ENCODE peak calls at places on chromosomes 16 and 17, in eight cellular contexts. F, W, J, O, K, G, T and E are unnamed samples. For H3K36me3, the result is how much of the 10 kb centered on the place peaks cover.

GRCh38 chr16:47976609-47977180 is 179.1 kb downstream of the ABCC12 start:
- DNase-seq in T (no peak), O (no peak), K (no peak), J (peak), F (no peak), W (no peak), G (no peak), E (no peak)

GRCh38 chr17:35373532-35373983 is at the start of gene SLFN11:
- DNase-seq in G (peak), W (peak), F (peak), T (no peak), O (peak), J (peak), K (peak), E (peak)

GRCh38 chr16:84034516-84034915 is 8.1 kb downstream of the SLC38A8 start:
- DNase-seq in K (no peak), T (no peak), W (no peak), O (no peak), F (no peak), J (no peak), G (no peak), E (no peak)

GRCh38 chr17:19381361-19381740 is 3.1 kb downstream of the MAPK7 start:
- DNase-seq in K (no peak), J (no peak), O (no peak), G (no peak), W (peak), T (no peak), F (no peak), E (no peak)

GRCh38 chr17:9571201-9571600 is 4.4 kb downstream of the STX8 start:
- DNase-seq in O (no peak), J (no peak), G (no peak), W (no peak), K (no peak), F (no peak), T (no peak), E (no peak)

GRCh38 chr16:81511371-81511770 is 66.8 kb downstream of the CMIP start:
- DNase-seq in T (no peak), W (no peak), G (no peak), K (no peak), F (no peak), J (no peak), O (peak), E (no peak)

GRCh38 chr17:66476014-66476413 is 173.6 kb downstream of the PRKCA start:
- DNase-seq in T (no peak), F (no peak), G (no peak), K (no peak), W (no peak), J (no peak), O (no peak), E (no peak)

GRCh38 chr17:81537343-81537855 is 9.2 kb downstream of the FSCN2 start:
- DNase-seq in K (no peak), O (peak), J (no peak), G (no peak), T (peak), W (no peak), F (no peak), E (peak)

GRCh38 chr16:59899940-59900339 is 1165.8 kb upstream of the GOT2 start:
- DNase-seq in W (no peak), K (no peak), T (no peak), J (no peak), F (no peak), O (peak), G (no peak), E (no peak)

GRCh38 chr16:48629531-48629930 is 19.6 kb upstream of the N4BP1 start:
- DNase-seq in T (no peak), W (no peak), J (peak), O (no peak), F (no peak), G (no peak), K (no peak), E (no peak)

GRCh38 chr17:74736423-74737298 is at the start of gene RAB37:
- DNase-seq in T (peak), J (no peak), W (no peak), K (peak), F (peak), O (peak), G (no peak), E (peak)

GRCh38 chr16:79036541-79036940 is 564.0 kb downstream of the MAF start:
- DNase-seq in G (no peak), K (no peak), T (no peak), J (no peak), O (peak), W (no peak), F (no peak), E (no peak)

GRCh38 chr17:266219-266618 is 84.8 kb upstream of the DOC2B start:
- DNase-seq in G (no peak), O (no peak), F (no peak), T (no peak), K (peak), W (peak), J (no peak), E (no peak)

GRCh38 chr16:53090591-53091507 is 36.1 kb downstream of the CHD9 start:
- DNase-seq in F (peak), G (peak), O (peak), K (peak), W (peak), T (peak), J (peak), E (no peak)

GRCh38 chr17:14068542-14069250 is 608 bp upstream of the COX10 start:
- DNase-seq in W (no peak), K (no peak), J (no peak), O (no peak), T (peak), F (no peak), G (no peak), E (no peak)

GRCh38 chr16:53309457-53309856 is 124.8 kb upstream of the RBL2 start:
- DNase-seq in O (no peak), J (no peak), T (no peak), G (no peak), W (no peak), K (no peak), F (no peak), E (no peak)

GRCh38 chr16:56277040-56277439 is 85.8 kb downstream of the GNAO1 start:
- DNase-seq in G (no peak), K (no peak), J (no peak), F (no peak), W (no peak), O (peak), T (no peak), E (no peak)

GRCh38 chr16:66954097-66954659 is 6.9 kb upstream of the CES3 start:
- DNase-seq in G (peak), O (peak), F (peak), W (peak), T (peak), J (no peak), K (peak), E (peak)

GRCh38 chr16:23699100-23699499 is 13.9 kb downstream of the ERN2 start:
- DNase-seq in O (no peak), W (no peak), K (no peak), G (no peak), F (no peak), T (peak), J (no peak), E (no peak)

GRCh38 chr17:77379837-77380236 is 239.1 kb downstream of the SEC14L1 start:
- DNase-seq in K (no peak), T (no peak), J (no peak), W (no peak), G (no peak), F (no peak), O (no peak), E (no peak)

GRCh38 chr17:81859906-81860755 is at the start of gene P4HB:
- DNase-seq in T (peak), G (no peak), K (no peak), F (peak), O (no peak), J (no peak), W (peak), E (no peak)

GRCh38 chr16:69893086-69893485 is 58.0 kb upstream of the CLEC18A start:
- DNase-seq in O (no peak), F (no peak), K (no peak), J (no peak), W (no peak), G (no peak), T (no peak), E (no peak)

GRCh38 chr16:48047273-48047672 is 108.5 kb downstream of the ABCC12 start:
- DNase-seq in F (no peak), J (no peak), T (no peak), K (no peak), O (no peak), W (no peak), G (no peak), E (no peak)

GRCh38 chr16:87330646-87331045 is 13.5 kb upstream of the C16orf95 start:
- DNase-seq in K (no peak), W (peak), F (no peak), J (no peak), G (no peak), T (no peak), O (no peak), E (no peak)

GRCh38 chr17:46756061-46756735 is 62.3 kb downstream of the WNT3 start:
- DNase-seq in O (no peak), F (no peak), T (no peak), K (no peak), G (no peak), J (no peak), W (no peak), E (no peak)

GRCh38 chr17:46763416-46763815 is 55.1 kb downstream of the WNT3 start:
- DNase-seq in O (no peak), K (no peak), G (no peak), T (no peak), F (no peak), W (no peak), J (no peak), E (no peak)

GRCh38 chr17:46756861-46757260 is 61.6 kb downstream of the WNT3 start:
- DNase-seq in O (no peak), W (no peak), F (no peak), K (no peak), T (no peak), J (no peak), G (no peak), E (no peak)

GRCh38 chr17:46758614-46759013 is 59.9 kb downstream of the WNT3 start:
- DNase-seq in O (no peak), T (no peak), J (no peak), W (no peak), F (no peak), G (no peak), K (no peak), E (no peak)

DNA sequence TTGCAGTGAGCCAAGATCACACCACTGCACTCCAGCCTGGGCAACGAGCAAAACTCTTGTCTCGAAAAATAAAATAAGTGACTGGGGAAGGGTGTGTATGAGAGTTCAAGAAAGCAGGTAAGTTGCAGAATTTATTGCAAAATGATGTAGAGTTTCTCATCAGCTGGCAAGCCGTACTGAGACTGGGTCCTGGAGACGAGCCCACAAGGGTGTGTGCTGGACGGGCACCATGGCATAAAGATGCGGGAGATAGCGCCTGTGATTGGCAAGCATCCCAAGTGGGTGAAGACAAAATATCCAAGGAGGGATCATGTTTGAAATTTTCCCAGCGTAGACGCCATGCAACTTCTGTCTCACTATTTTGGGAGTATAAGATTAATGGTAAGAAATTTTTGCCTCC is 59.4 kb downstream of the WNT3 start:
- DNase-seq in F (no peak), W (no peak), K (no peak), O (no peak), T (no peak), J (no peak), G (no peak), E (no peak)
- H3K27ac ChIP-seq in F (no peak), W (no peak), K (no peak), O (no peak), T (no peak), J (no peak), G (no peak), E (no peak)

GRCh38 chr17:1573932-1574696 is 11.5 kb upstream of the PITPNA start:
- DNase-seq in F (peak), W (peak), T (peak), G (peak), K (peak), J (peak), O (peak), E (peak)

GRCh38 chr17:1576500-1576899 is 13.9 kb upstream of the PITPNA start:
- DNase-seq in K (no peak), O (no peak), W (no peak), T (no peak), F (no peak), G (no peak), J (no peak), E (no peak)

GRCh38 chr17:1574697-1575471 is 12.3 kb upstream of the PITPNA start:
- DNase-seq in W (no peak), G (no peak), T (no peak), K (no peak), O (peak), J (no peak), F (no peak), E (no peak)

GRCh38 chr17:1577657-1578428 is 15.3 kb upstream of the PITPNA start:
- DNase-seq in O (no peak), W (no peak), K (no peak), G (no peak), F (no peak), T (no peak), J (no peak), E (no peak)

DNA sequence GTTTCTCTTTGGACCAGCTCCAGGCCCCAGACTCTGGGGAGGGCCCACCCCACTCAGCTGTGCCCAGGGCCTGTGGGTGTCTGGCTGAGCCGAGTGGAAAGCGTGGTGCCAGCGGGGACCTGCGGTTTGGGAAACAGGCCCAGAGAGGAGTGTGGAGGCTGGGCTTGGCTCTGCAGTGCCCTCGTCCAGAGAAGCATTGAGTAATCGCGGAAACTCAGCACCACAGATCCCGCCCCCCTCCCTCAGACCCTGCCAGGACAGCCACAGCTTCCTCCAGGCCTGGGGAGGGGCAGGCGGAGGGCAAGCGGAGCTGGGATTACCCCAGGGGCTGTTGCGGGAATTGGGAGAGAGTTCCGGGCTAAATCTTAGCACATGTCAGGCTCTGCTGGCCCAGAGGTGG is 14.6 kb upstream of the PITPNA start:
- DNase-seq in G (peak), W (peak), T (no peak), F (peak), J (peak), O (peak), K (peak), E (no peak)
- H3K36me3 ChIP-seq in G (under half), W (under half), T (under half), F (under half), J (under half), O (under half), K (under half), E (under half)

GRCh38 chr16:31273676-31274075 is 13.9 kb downstream of the ITGAM start:
- DNase-seq in W (peak), F (no peak), K (no peak), G (no peak), T (no peak), J (no peak), O (no peak), E (no peak)
- H3K27ac ChIP-seq in W (no peak), F (no peak), K (no peak), G (no peak), T (no peak), J (no peak), O (no peak), E (no peak)

GRCh38 chr17:49051269-49051668 is 54.1 kb downstream of the IGF2BP1 start:
- DNase-seq in G (no peak), J (no peak), F (no peak), W (no peak), O (peak), K (no peak), T (no peak), E (no peak)
- H3K36me3 ChIP-seq in G (under half), J (under half), F (under half), W (under half), O (under half), K (under half), T (half or more), E (under half)

DNA sequence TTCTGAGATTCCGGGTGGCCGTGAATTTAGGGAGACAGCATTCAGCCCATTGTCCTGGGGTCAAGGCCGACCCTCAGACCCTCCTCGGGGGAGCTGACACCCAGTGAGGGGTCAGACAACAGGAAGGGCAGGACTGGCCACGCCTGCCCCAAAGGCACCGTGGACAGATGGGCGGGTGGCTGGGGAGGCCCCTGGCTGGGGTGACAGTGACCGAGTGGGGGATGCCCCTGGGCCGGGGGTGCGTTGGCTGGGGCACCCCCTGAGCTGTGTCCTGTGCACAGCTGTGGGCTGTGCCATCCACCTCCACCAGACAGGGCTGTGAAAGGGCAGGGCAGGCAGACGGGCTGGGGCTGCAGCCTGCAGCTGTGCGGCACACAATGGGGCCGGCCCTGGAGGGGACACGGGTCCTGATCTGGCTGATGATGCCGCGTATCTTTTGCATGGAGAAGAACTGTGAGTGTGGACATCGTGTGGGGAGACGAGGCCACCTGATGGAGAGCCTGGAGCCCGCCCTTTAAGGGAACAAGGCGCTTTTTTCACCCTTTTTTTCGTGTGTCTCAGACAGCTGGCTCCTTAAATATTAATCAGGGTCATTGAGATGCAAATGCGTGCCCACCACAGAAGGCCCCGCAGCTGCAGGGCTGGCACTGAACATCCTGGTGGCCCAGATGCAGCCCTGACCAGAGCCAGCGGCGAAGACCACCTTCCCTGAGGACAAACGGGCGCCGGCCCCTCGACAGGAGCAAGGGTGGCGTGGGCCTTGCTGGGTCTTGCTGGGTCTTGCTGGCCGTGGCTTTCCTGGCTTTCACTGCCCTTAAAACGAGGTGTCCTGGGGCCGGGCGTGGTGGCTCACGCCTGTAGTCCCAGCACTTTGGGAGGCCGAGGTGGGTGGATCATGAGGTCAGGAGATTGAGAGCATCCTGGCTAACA is 42.4 kb upstream of the GNG13 start:
- DNase-seq in O (no peak), W (no peak), K (no peak), G (no peak), T (no peak), J (no peak), F (no peak), E (no peak)
- H3K27ac ChIP-seq in O (no peak), W (no peak), K (no peak), G (no peak), T (no peak), J (no peak), F (no peak), E (no peak)